ENCODE peak calls at places on chromosomes 11 and 22, in eight cellular contexts. E, R, C, T, V, F, N and S are unnamed samples.

GRCh38 chr11:75802913-75803820 is 11.8 kb upstream of the UVRAG start:
- DNase-seq in R (peak), V (peak), F (peak), N (peak), C (peak), E (no peak), T (peak), S (peak)

GRCh38 chr22:47221840-47222615 is 459.6 kb downstream of the TBC1D22A start:
- DNase-seq in C (no peak), V (no peak), T (no peak), E (no peak), F (no peak), N (peak), R (no peak), S (no peak)

GRCh38 chr22:18068991-18069390 is 8.8 kb upstream of the PEX26 start:
- DNase-seq in F (no peak), T (no peak), E (no peak), C (no peak), N (no peak), V (no peak), R (no peak), S (no peak)

GRCh38 chr11:103870821-103871309 is 165.6 kb upstream of the DDI1 start:
- DNase-seq in C (no peak), V (no peak), T (no peak), R (no peak), N (no peak), F (no peak), E (no peak), S (no peak)

GRCh38 chr11:44694443-44694842 is 32.3 kb upstream of the TSPAN18 start:
- DNase-seq in C (no peak), T (no peak), R (no peak), N (no peak), F (no peak), E (no peak), V (no peak), S (no peak)

GRCh38 chr11:31022080-31022479 is 347.5 kb downstream of the DCDC1 start:
- DNase-seq in E (no peak), R (no peak), N (peak), F (no peak), V (no peak), T (no peak), C (no peak), S (no peak)

GRCh38 chr11:88695701-88696414 is 358.3 kb upstream of the CTSC start:
- DNase-seq in R (no peak), E (no peak), V (no peak), C (no peak), F (no peak), T (no peak), N (peak), S (no peak)

GRCh38 chr11:44531636-44532035 is 33.8 kb upstream of the CD82 start:
- DNase-seq in N (no peak), C (no peak), T (no peak), R (no peak), F (no peak), V (no peak), E (no peak), S (no peak)

GRCh38 chr11:27242591-27242990 is 120.4 kb downstream of the CCDC34 start:
- DNase-seq in V (no peak), E (no peak), N (no peak), T (no peak), C (no peak), R (peak), F (no peak), S (no peak)

GRCh38 chr22:41327124-41327523 is 25.8 kb downstream of the ZC3H7B start:
- DNase-seq in C (no peak), F (no peak), V (no peak), R (peak), E (no peak), N (no peak), T (no peak), S (no peak)

GRCh38 chr11:76606102-76606793 is 64.3 kb downstream of the LRRC32 start:
- DNase-seq in N (no peak), V (no peak), R (no peak), E (no peak), C (no peak), F (no peak), T (no peak), S (no peak)

GRCh38 chr11:14386895-14387480 is 28.0 kb upstream of the RRAS2 start:
- DNase-seq in E (no peak), F (peak), V (peak), T (no peak), N (peak), C (peak), R (peak), S (peak)

GRCh38 chr11:285894-286220 is 3.1 kb upstream of the PGGHG start:
- DNase-seq in N (no peak), V (no peak), C (no peak), F (no peak), R (no peak), E (no peak), T (no peak), S (no peak)

GRCh38 chr11:77698896-77699295 is 61.3 kb upstream of the CLNS1A start:
- DNase-seq in T (no peak), N (no peak), C (no peak), V (no peak), E (no peak), F (no peak), R (no peak), S (no peak)

GRCh38 chr22:40593460-40594273 is 42.9 kb downstream of the MRTFA start:
- DNase-seq in T (no peak), V (no peak), N (peak), F (no peak), R (no peak), C (no peak), E (no peak), S (no peak)

GRCh38 chr11:85464283-85464682 is 162.9 kb downstream of the DLG2 start:
- DNase-seq in R (no peak), V (no peak), E (no peak), N (no peak), T (no peak), F (no peak), C (no peak), S (no peak)